ENCODE peak calls at places on chromosome 19, in eight cellular contexts. R, Y, O, M, G, T, S and U are unnamed samples.

GRCh38 chr19:43305642-43306041 is 36.3 kb upstream of the PSG9 start:
- DNase-seq in Y (no peak), G (no peak), S (no peak), T (no peak), O (no peak), R (no peak), M (no peak), U (no peak)

GRCh38 chr19:43784981-43785808 is 4.4 kb upstream of the KCNN4 start:
- DNase-seq in M (peak; percentile 77), O (no peak), R (peak; percentile 46), G (peak; percentile 54), Y (peak; percentile 52), T (peak; percentile 65), S (peak; percentile 29), U (peak; percentile 88)

GRCh38 chr19:17468302-17469091 is 1.8 kb upstream of the SLC27A1 start:
- DNase-seq in R (peak; percentile 72), S (no peak), Y (peak; percentile 85), M (peak; percentile 26), O (peak; percentile 91), T (peak; percentile 67), G (peak; percentile 73), U (peak; percentile 27)

GRCh38 chr19:18428837-18429674 is 8.9 kb downstream of the ISYNA1 start:
- DNase-seq in R (peak; percentile 70), G (no peak), Y (peak; percentile 84), S (no peak), O (peak; percentile 87), T (no peak), M (peak; percentile 96), U (peak; percentile 82)

GRCh38 chr19:2048959-2049740 is 1.9 kb downstream of the MKNK2 start:
- DNase-seq in T (peak; percentile 68), S (no peak), O (peak; percentile 81), G (no peak), M (peak; percentile 26), R (peak; percentile 40), Y (no peak), U (no peak)

GRCh38 chr19:45866400-45867176 is 2.5 kb downstream of the FOXA3 start:
- DNase-seq in Y (no peak), T (no peak), G (no peak), O (no peak), S (no peak), R (no peak), M (no peak), U (no peak)

GRCh38 chr19:51688665-51689571 is 4.2 kb upstream of the SPACA6 start:
- DNase-seq in R (peak; percentile 92), T (peak; percentile 85), Y (peak; percentile 96), O (peak; percentile 97), M (peak; percentile 98), S (peak; percentile 85), G (peak; percentile 91), U (peak; percentile 98)

GRCh38 chr19:37218592-37218935 is 550 bp downstream of the ZNF383 start:
- DNase-seq in T (no peak), Y (no peak), M (peak; percentile 58), S (no peak), G (no peak), O (no peak), R (no peak), U (peak; percentile 50)

GRCh38 chr19:45769054-45769782 is at the start of gene SIX5:
- DNase-seq in S (peak; percentile 96), R (peak; percentile 99), M (peak; percentile 99), G (peak; percentile 98), T (peak; percentile 96), Y (peak; percentile 99), O (peak; percentile 99), U (peak; percentile 97)

GRCh38 chr19:10655457-10656312 is 1.5 kb downstream of the ILF3 start:
- DNase-seq in S (no peak), M (peak; percentile 50), O (no peak), Y (no peak), R (no peak), T (no peak), G (no peak), U (peak; percentile 54)

GRCh38 chr19:42524250-42524649 is 4.0 kb downstream of the CEACAM1 start:
- DNase-seq in M (no peak), T (peak; percentile 3), R (no peak), Y (no peak), S (no peak), G (no peak), O (no peak), U (no peak)

GRCh38 chr19:18839465-18840287 is 7.9 kb downstream of the UPF1 start:
- DNase-seq in O (no peak), Y (no peak), G (no peak), S (no peak), M (peak; percentile 71), T (no peak), R (no peak), U (no peak)

GRCh38 chr19:6259312-6259861 is 20.4 kb downstream of the MLLT1 start:
- DNase-seq in S (no peak), R (no peak), T (no peak), G (no peak), M (peak; percentile 66), Y (no peak), O (no peak), U (peak; percentile 52)

GRCh38 chr19:16207063-16207462 is 9.4 kb downstream of the AP1M1 start:
- DNase-seq in Y (no peak), O (peak; percentile 42), G (no peak), M (no peak), S (no peak), R (no peak), T (no peak), U (no peak)

GRCh38 chr19:10555613-10555979 is 10.2 kb downstream of the KRI1 start:
- DNase-seq in O (no peak), Y (no peak), R (no peak), S (no peak), T (no peak), M (no peak), G (no peak), U (no peak)

GRCh38 chr19:1489463-1489971 is 633 bp downstream of the PCSK4 start:
- DNase-seq in Y (no peak), S (no peak), R (peak; percentile 18), O (no peak), M (no peak), G (no peak), T (no peak), U (no peak)

GRCh38 chr19:35271546-35271945 is 2.8 kb downstream of the USF2 start:
- DNase-seq in M (no peak), Y (no peak), T (no peak), S (no peak), R (no peak), O (no peak), G (no peak), U (no peak)

GRCh38 chr19:15911599-15912237 is 13.8 kb upstream of the CYP4F2 start:
- DNase-seq in T (no peak), G (no peak), Y (no peak), R (no peak), S (no peak), O (no peak), M (no peak), U (no peak)

GRCh38 chr19:42450314-42450934 is 7.7 kb upstream of the CXCL17 start:
- DNase-seq in T (peak; percentile 88), Y (peak; percentile 80), R (peak; percentile 70), M (peak; percentile 93), O (peak; percentile 89), G (peak; percentile 83), S (peak; percentile 58), U (peak; percentile 60)

GRCh38 chr19:6503407-6504201 is 1.5 kb upstream of the TUBB4A start:
- DNase-seq in R (no peak), S (no peak), G (no peak), O (no peak), Y (peak; percentile 19), T (no peak), M (no peak), U (no peak)

GRCh38 chr19:4657262-4657661 is 12.9 kb downstream of the MYDGF start:
- DNase-seq in M (no peak), Y (no peak), T (no peak), O (no peak), G (no peak), R (no peak), S (no peak), U (no peak)

GRCh38 chr19:14237011-14237941 is 31.3 kb upstream of the ADGRL1 start:
- DNase-seq in O (no peak), M (no peak), Y (no peak), G (no peak), T (no peak), R (no peak), S (no peak), U (no peak)
- TF ChIP-seq CTCF in O (no peak), M (no peak), Y (no peak), G (no peak), T (no peak), R (no peak), S (no peak), U (no peak)

GRCh38 chr19:27780367-27781065 is 1432.4 kb downstream of the UQCRFS1 start:
- DNase-seq in O (no peak), G (no peak), T (no peak), S (no peak), R (no peak), Y (no peak), M (no peak), U (no peak)
- H3K4me3 ChIP-seq in O (no peak overlapping the region), G (no peak overlapping the region), T (no peak overlapping the region), S (no peak overlapping the region), R (no peak overlapping the region), Y (no peak overlapping the region), M (no peak overlapping the region), U (no peak overlapping the region)

DNA sequence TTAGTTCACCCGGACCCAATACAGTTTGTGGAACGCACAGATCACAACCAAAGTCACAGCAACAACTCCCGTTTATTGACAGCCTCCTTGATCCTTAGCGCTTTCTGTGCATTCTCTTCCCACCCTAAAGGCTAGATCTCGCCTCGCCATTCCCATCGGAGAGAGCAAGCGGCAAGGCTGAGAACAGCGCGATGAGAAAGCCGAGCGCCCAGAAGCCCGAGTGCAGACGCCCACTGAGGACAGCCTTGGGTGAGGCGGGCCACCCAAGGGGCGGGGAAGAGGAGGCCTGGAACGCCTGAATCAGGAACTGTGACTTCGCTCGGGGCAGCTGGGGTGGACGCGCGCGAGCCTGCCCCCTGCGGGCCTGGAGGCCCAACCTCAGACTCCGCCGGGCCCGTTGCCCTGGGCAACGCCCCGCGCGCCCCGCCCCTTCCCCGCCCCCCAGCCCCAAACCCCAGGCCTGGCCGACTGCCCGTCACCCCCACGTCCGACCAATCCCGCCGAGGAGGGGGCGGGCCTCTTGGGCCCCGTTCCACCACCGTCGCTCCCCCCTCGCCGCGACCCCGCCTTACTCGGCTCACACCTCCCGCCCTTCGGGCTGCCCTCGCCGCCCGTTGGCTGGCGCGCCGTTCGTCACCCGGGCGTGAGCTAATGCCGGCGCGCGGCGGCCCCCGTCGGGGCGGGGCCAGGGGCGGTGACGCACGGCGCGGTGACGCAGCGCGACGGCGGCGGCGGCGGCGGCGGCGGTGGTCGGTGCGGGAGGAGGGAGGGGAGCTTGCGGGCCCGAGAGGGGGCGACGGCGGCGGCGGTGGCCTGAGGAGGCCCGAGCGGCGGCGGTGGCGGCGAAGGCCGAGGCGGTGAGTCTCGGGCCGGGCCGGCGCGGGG is at the start of gene SAMD4B:
- DNase-seq in Y (peak; percentile 100), R (peak; percentile 99), T (peak; percentile 98), M (peak; percentile 99), O (peak; percentile 99), G (peak; percentile 99), S (peak; percentile 97), U (peak; percentile 99)
- TF ChIP-seq CTCF in Y (peak; percentile 94), R (peak; percentile 79), T (peak; percentile 76), M (peak; percentile 62), O (peak; percentile 61), G (peak; percentile 66), S (peak; percentile 65), U (peak; percentile 51)

DNA sequence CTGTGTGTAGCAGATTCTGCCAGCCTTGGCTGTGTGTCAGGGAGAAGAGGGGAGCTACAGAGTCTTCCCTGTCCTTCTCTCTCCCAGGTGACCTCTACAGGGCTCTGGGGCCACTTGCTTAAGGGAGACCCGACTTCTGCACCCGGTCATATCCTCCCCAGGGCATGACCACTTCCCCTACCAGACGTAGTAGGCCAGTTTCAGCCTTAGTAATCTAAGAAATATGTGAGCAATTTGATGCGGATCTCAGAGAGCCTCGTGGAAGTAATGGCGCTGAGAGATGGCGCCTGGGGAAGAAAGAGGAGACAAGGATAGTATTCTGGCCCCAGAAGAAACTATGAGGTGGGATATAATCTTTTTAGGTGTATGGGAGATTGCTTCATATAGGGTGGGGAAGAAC is 41.9 kb downstream of the NFIX start:
- DNase-seq in Y (no peak), R (peak; percentile 41), G (no peak), T (peak; percentile 68), S (no peak), O (no peak), M (peak; percentile 86), U (peak; percentile 86)
- H3K4me3 ChIP-seq in Y (no peak overlapping the region), R (peak overlapping the region; percentile 25), G (no peak overlapping the region), T (no peak overlapping the region), S (no peak overlapping the region), O (no peak overlapping the region), M (no peak overlapping the region), U (no peak overlapping the region)